ENCODE peak calls at places on chromosomes 16 and 17, in five cellular contexts. N is fibroblast of lung; S is H1; M is Peyer's patch; I is CD4-positive, alpha-beta T cell. V is an unnamed sample.

GRCh38 chr17:38539386-38539785 is 66.4 kb downstream of the SRCIN1 start:
- DNase-seq in N (no peak), S (no peak), M (no peak), I (no peak), V (no peak)

GRCh38 chr17:19264681-19265080 is 27.5 kb downstream of the EPN2 start:
- DNase-seq in N (no peak), S (no peak), M (no peak), I (no peak), V (no peak)

GRCh38 chr16:4064950-4065352 is 51.3 kb downstream of the ADCY9 start:
- DNase-seq in N (no peak), S (no peak), M (no peak), I (no peak), V (no peak)

GRCh38 chr16:69798466-69798865 is 36.3 kb downstream of the WWP2 start:
- DNase-seq in N (peak; percentile 7), S (no peak), M (no peak), I (no peak), V (peak; percentile 58)

GRCh38 chr16:4015275-4015990 is 100.8 kb downstream of the ADCY9 start:
- DNase-seq in N (peak; percentile 49), S (no peak), M (peak; percentile 65), I (no peak), V (no peak)

GRCh38 chr17:42107597-42108576 is 4.6 kb downstream of the DHX58 start:
- DNase-seq in N (peak; percentile 54), S (peak; percentile 84), M (peak; percentile 94), I (peak; percentile 90), V (peak; percentile 100)

GRCh38 chr17:41837761-41838538 is at the start of gene KLHL10:
- DNase-seq in N (no peak), S (no peak), M (no peak), I (no peak), V (no peak)

GRCh38 chr17:8268550-8269298 is 19.6 kb downstream of the PFAS start:
- DNase-seq in N (no peak), S (no peak), M (no peak), I (no peak), V (peak; percentile 50)

GRCh38 chr16:21950782-21951521 is 2.2 kb upstream of the UQCRC2 start:
- DNase-seq in N (peak; percentile 23), S (no peak), M (no peak), I (no peak), V (no peak)

GRCh38 chr17:29390856-29391631 is 881 bp downstream of the TAOK1 start:
- DNase-seq in N (peak; percentile 28), S (no peak), M (no peak), I (no peak), V (peak; percentile 90)

DNA sequence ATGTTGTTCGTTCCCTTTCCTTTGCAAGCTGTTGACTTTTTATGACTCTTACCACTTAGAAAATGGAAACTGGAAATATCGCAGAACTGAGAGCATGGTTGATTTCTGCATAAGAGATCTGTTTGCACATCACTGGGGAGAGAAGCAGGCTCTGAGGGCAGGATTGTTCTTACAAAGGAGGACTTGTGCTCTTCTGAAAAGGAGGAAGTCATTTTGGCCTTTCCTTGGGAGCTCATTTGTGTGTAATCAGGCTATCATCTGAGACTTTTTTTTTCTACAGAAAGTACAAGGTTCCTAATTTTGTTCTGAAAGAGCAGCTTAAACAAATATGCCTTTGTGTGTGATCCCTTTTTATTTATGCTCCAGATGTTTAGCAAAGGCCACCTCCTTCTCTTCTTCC is 145.7 kb upstream of the CACNG5 start:
- DNase-seq in N (no peak), S (no peak), M (no peak), I (no peak), V (no peak)
- TF ChIP-seq CTCF in N (no peak), S (no peak), M (no peak), I (no peak), V (no peak)

GRCh38 chr16:31134625-31135534 is 647 bp downstream of the PRSS8 start:
- DNase-seq in N (no peak), S (no peak), M (peak; percentile 81), I (no peak), V (peak; percentile 90)
- H3K27ac ChIP-seq in N (no peak overlapping the region), S (peak overlapping the region; percentile 86), M (peak overlapping the region; percentile 89), I (no peak overlapping the region), V (peak overlapping the region; percentile 60)

DNA sequence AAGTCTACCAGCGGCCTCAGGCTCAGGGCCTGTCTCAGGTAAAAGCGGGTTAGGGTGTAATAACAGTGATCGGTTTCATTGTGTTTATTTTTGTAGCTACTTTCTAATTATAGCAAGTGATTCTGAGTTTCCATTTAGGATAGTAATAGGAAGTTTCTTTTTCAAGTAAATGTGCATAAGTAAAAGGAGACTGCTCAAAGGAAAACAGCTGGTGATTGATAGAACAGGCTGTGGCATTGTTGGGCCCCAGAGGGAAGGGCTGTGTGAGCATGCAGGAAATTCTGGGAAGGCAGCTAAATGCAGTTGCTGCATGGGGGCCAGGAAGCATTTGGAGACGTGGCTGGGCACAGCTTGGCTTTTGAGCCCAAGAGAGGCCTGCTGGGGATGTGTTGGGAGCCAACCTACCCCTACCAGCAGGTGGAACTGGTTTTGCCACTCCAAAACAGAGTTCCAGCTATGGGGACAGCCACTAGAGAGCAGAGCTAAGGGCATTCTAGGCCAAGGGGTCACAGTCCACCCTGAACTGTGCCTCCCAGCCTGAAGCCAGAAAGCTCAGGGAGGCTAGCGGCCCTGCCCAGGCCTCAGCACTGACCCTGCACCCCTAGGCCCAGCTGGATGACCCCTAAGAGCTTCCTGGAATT is 12.6 kb downstream of the SNX20 start:
- DNase-seq in N (no peak), S (no peak), M (peak; percentile 24), I (no peak), V (no peak)
- TF ChIP-seq CTCF in N (no peak), S (no peak), M (no peak), I (no peak), V (peak; percentile 25)

DNA sequence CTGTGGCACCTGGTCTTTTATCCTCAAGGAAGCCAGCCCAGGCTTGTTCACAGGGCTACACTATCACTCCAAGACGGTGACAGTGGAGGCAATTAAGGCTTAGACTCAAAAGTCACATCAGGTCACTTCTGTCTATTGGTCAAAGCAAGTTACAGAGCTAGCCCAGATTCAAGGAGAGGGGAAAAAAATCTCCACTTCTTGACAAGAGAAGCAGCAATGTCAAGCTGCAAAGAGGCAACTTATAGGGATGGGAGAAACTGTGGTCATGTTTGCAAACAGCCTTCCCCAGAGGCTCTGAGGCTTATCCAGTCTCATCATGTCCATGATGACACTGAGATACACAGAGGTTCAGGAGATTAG is 31.6 kb downstream of the SERPINF1 start:
- DNase-seq in N (peak; percentile 34), S (no peak), M (no peak), I (no peak), V (no peak)
- H3K27ac ChIP-seq in N (no peak overlapping the region), S (no peak overlapping the region), M (no peak overlapping the region), I (no peak overlapping the region), V (no peak overlapping the region)

GRCh38 chr17:68734911-68735310 is 133.7 kb upstream of the FAM20A start:
- DNase-seq in N (no peak), S (no peak), M (no peak), I (no peak), V (no peak)

GRCh38 chr17:68738044-68738443 is 136.9 kb upstream of the FAM20A start:
- DNase-seq in N (no peak), S (no peak), M (no peak), I (no peak), V (no peak)

GRCh38 chr17:68740555-68741447 is 139.6 kb upstream of the FAM20A start:
- DNase-seq in N (no peak), S (no peak), M (no peak), I (no peak), V (no peak)
- TF ChIP-seq CTCF in N (no peak), S (no peak), M (no peak), I (no peak), V (peak; percentile 47)

DNA sequence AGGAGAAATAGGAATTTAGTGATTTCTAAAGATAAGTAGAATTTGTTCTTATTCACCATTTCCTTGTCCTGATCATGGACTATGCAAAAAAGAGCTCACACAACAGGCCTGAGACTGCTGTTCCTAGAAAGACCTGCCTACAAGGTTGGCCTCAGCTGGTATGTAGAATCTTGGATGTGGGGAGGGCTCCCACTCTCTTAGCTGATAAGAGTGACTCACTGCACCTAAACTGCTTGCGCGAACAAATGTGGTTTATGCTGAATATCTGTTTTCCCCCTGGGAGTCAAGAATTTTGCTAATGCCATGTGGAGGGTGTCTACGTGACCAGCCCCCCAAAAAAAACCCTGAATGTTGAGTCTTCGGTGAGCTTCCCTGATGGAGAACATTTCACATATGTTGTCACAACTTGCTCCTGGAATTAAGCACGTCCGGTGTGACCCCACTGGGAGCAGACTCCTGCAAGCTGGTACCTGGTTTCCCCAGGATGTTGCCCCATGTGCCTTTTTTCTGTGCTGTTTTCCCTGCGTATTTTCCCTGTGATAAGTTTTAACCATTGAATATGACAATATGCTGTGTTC is 68.8 kb upstream of the HSBP1 start:
- DNase-seq in N (peak; percentile 82), S (no peak), M (no peak), I (no peak), V (no peak)
- H3K27ac ChIP-seq in N (no peak overlapping the region), S (no peak overlapping the region), M (no peak overlapping the region), I (no peak overlapping the region), V (no peak overlapping the region)

DNA sequence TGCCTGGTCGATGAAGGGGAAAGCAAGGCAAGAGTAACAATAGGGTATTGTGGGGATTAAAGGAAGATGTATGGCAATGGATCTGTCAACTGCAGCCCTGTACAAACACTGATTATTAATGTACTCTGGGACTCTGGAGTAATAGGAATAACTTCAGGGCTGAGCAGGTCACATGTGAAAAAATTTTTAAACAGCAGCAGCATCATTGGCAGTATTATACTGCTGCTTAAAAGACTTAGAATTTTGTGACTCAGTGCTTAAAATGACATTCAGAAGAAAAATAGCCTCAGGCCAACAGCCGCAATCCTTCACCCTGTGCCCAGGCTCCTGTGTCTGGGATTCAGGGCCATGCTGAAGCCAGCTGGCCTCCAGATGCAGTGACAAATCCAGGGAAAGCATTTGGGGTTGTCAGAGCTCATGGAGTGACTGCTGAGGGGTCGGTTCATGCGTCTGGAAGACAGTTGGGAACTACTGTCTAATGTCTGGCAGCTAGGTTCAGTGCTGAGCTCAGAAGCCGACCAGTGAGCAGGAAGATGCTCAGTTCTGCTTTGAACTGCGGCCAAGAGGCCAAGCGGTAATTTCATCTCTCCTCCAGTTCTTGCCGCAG is 22.2 kb downstream of the TEX2 start:
- DNase-seq in N (peak; percentile 94), S (no peak), M (no peak), I (no peak), V (no peak)
- TF ChIP-seq CTCF in N (no peak), S (no peak), M (no peak), I (no peak), V (no peak)